ENCODE peak calls at places on chromosomes 16 and 17, in five cellular contexts. Z is HepG2, G is transverse colon, T is prostate gland, C is spleen. Y is an unnamed sample.

GRCh38 chr16:64292953-64293352 is 828.9 kb downstream of the CDH11 start:
- DNase-seq in Z (no peak), G (no peak), T (no peak), C (no peak), Y (no peak)

GRCh38 chr17:75404223-75404738 is 1.2 kb downstream of the GRB2 start:
- DNase-seq in Z (peak; percentile 83), G (peak; percentile 76), T (peak; percentile 54), C (no peak), Y (peak; percentile 77)

GRCh38 chr17:6497496-6498221 is 53.4 kb downstream of the PIMREG start:
- DNase-seq in C (peak; percentile 76), Z (no peak), T (no peak), G (no peak), Y (no peak)

GRCh38 chr17:15952048-15952532 is 7.2 kb downstream of the ADORA2B start:
- DNase-seq in C (peak; percentile 6), Z (no peak), T (no peak), G (no peak), Y (no peak)

GRCh38 chr17:4852504-4853075 is 19.4 kb downstream of the MINK1 start:
- DNase-seq in T (no peak), G (no peak), C (no peak), Z (peak; percentile 17), Y (no peak)

GRCh38 chr17:79940381-79941087 is 95.1 kb downstream of the TBC1D16 start:
- DNase-seq in C (peak; percentile 57), Z (no peak), G (no peak), T (no peak), Y (no peak)

GRCh38 chr17:3892095-3892998 is 506 bp downstream of the CAMKK1 start:
- DNase-seq in G (peak; percentile 83), Z (peak; percentile 19), C (peak; percentile 95), T (peak; percentile 58), Y (no peak)

GRCh38 chr17:2828396-2829038 is 32.3 kb downstream of the RAP1GAP2 start:
- DNase-seq in C (peak; percentile 95), G (peak; percentile 84), T (no peak), Z (peak; percentile 52), Y (no peak)

GRCh38 chr17:15456972-15457722 is 10.3 kb downstream of the CDRT4 start:
- DNase-seq in Z (peak; percentile 61), C (no peak), T (no peak), G (peak; percentile 46), Y (no peak)

GRCh38 chr17:32341141-32341856 is 674 bp downstream of the C17orf75 start:
- DNase-seq in G (no peak), C (no peak), Z (peak; percentile 58), T (no peak), Y (no peak)

GRCh38 chr17:22453181-22453580 is 760.9 kb downstream of the KCNJ18 start:
- DNase-seq in G (no peak), C (no peak), T (no peak), Z (no peak), Y (peak; percentile 29)

GRCh38 chr17:68170246-68170645 is 77.6 kb upstream of the AMZ2 start:
- DNase-seq in Z (no peak), C (no peak), G (no peak), T (no peak), Y (no peak)

GRCh38 chr17:45722161-45722560 is 62.0 kb upstream of the CRHR1 start:
- DNase-seq in C (peak; percentile 24), T (no peak), Z (peak; percentile 58), G (no peak), Y (no peak)

GRCh38 chr16:53999841-54000240 is 286.7 kb downstream of the IRX3 start:
- DNase-seq in Z (no peak), G (no peak), T (no peak), C (no peak), Y (no peak)

GRCh38 chr16:85333337-85333736 is 221.1 kb upstream of the CIBAR2 start:
- DNase-seq in Z (no peak), C (no peak), T (no peak), G (no peak), Y (no peak)

GRCh38 chr16:530111-530817 is 2.8 kb downstream of the CAPN15 start:
- DNase-seq in T (no peak), G (peak; percentile 64), C (no peak), Z (no peak), Y (no peak)

GRCh38 chr16:70608516-70608915 is 37.8 kb upstream of the IL34 start:
- DNase-seq in C (peak; percentile 47), T (no peak), G (no peak), Z (no peak), Y (no peak)

GRCh38 chr16:69408451-69408850 is 16.0 kb upstream of the CYB5B start:
- DNase-seq in G (peak; percentile 81), C (no peak), Z (no peak), T (no peak), Y (no peak)

GRCh38 chr16:86886651-86887050 is 308.3 kb downstream of the FOXL1 start:
- DNase-seq in T (no peak), Z (no peak), G (no peak), C (peak; percentile 21), Y (no peak)

GRCh38 chr16:86707171-86707570 is 128.8 kb downstream of the FOXL1 start:
- DNase-seq in Z (no peak), G (no peak), C (no peak), T (no peak), Y (no peak)

GRCh38 chr16:28218109-28218508 is 6.3 kb upstream of the XPO6 start:
- DNase-seq in T (peak; percentile 19), G (peak; percentile 27), C (no peak), Z (peak; percentile 56), Y (no peak)

GRCh38 chr16:85888405-85889331 is 10.3 kb upstream of the IRF8 start:
- DNase-seq in G (no peak), T (no peak), Z (peak; percentile 33), C (no peak), Y (no peak)

GRCh38 chr17:42459983-42460300 is 1.3 kb downstream of the ATP6V0A1 start:
- DNase-seq in C (no peak), Z (no peak), T (no peak), G (no peak), Y (no peak)

GRCh38 chr17:3885970-3886369 is 6.9 kb downstream of the CAMKK1 start:
- DNase-seq in C (no peak), Z (no peak), G (no peak), T (no peak), Y (no peak)

GRCh38 chr17:27463235-27463677 is 7.0 kb downstream of the KSR1 start:
- DNase-seq in Z (no peak), C (no peak), T (no peak), G (no peak), Y (no peak)

GRCh38 chr17:32801641-32802040 is 75.3 kb downstream of the MYO1D start:
- DNase-seq in G (no peak), C (no peak), T (no peak), Z (no peak), Y (no peak)

GRCh38 chr17:82698065-82698973 is at the start of gene RAB40B:
- DNase-seq in C (peak; percentile 99), G (peak; percentile 100), Z (peak; percentile 96), T (peak; percentile 100), Y (peak; percentile 99)
- TF ChIP-seq POLR2A in C (no peak), G (peak; percentile 10), Z (no peak), T (peak; percentile 81), Y (peak; percentile 35)

GRCh38 chr17:36814958-36815357 is 122.3 kb upstream of the LHX1 start:
- DNase-seq in G (no peak), C (no peak), T (no peak), Z (no peak), Y (no peak)

GRCh38 chr17:36813957-36814356 is 123.3 kb upstream of the LHX1 start:
- DNase-seq in C (peak; percentile 55), T (no peak), G (no peak), Z (no peak), Y (no peak)

GRCh38 chr17:36816214-36816613 is 121.1 kb upstream of the LHX1 start:
- DNase-seq in T (no peak), C (no peak), Z (no peak), G (no peak), Y (no peak)

GRCh38 chr17:36813357-36813756 is 123.9 kb upstream of the LHX1 start:
- DNase-seq in G (no peak), Z (no peak), T (no peak), C (no peak), Y (no peak)

DNA sequence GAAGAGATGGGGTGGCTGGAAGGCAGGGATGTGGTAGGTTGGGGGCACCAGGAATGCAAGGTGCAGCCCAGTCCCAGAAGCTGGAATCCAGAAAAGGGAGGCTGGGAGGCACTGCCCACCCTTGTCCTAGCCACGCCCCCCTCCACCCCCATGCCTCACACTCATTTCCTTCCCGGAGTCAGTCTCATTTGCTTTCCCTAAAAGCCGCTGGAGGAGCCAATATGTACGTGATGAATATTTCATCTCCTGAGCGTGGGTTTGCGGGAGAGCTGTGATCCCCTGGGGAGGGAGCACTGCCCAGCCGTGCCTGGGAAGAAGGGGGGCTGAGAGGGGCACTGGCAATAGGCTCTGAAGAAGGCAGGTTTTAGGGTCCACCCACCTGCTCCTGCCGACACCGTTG is 124.5 kb upstream of the LHX1 start:
- DNase-seq in T (no peak), C (no peak), G (no peak), Z (no peak), Y (no peak)
- TF ChIP-seq POLR2AphosphoS5 in T (no peak), C (no peak), G (no peak), Z (no peak), Y (no peak)

GRCh38 chr16:81493755-81494433 is 49.3 kb downstream of the CMIP start:
- DNase-seq in C (peak; percentile 73), Z (peak; percentile 57), T (peak; percentile 82), G (peak; percentile 71), Y (no peak)
- H3K4me3 ChIP-seq in C (no peak overlapping the region), Z (no peak overlapping the region), T (no peak overlapping the region), G (no peak overlapping the region), Y (no peak overlapping the region)

GRCh38 chr17:9239260-9239820 is 218.0 kb downstream of the NTN1 start:
- DNase-seq in T (no peak), C (peak; percentile 86), G (peak; percentile 26), Z (no peak), Y (no peak)

GRCh38 chr17:9238340-9239259 is 217.3 kb downstream of the NTN1 start:
- DNase-seq in Z (no peak), G (no peak), T (no peak), C (peak; percentile 69), Y (no peak)

GRCh38 chr17:9240659-9241370 is 219.5 kb downstream of the NTN1 start:
- DNase-seq in C (no peak), T (peak; percentile 55), Z (peak; percentile 35), G (peak; percentile 71), Y (no peak)

GRCh38 chr17:9241371-9241712 is 220.0 kb downstream of the NTN1 start:
- DNase-seq in T (no peak), G (peak; percentile 26), C (no peak), Z (no peak), Y (no peak)

DNA sequence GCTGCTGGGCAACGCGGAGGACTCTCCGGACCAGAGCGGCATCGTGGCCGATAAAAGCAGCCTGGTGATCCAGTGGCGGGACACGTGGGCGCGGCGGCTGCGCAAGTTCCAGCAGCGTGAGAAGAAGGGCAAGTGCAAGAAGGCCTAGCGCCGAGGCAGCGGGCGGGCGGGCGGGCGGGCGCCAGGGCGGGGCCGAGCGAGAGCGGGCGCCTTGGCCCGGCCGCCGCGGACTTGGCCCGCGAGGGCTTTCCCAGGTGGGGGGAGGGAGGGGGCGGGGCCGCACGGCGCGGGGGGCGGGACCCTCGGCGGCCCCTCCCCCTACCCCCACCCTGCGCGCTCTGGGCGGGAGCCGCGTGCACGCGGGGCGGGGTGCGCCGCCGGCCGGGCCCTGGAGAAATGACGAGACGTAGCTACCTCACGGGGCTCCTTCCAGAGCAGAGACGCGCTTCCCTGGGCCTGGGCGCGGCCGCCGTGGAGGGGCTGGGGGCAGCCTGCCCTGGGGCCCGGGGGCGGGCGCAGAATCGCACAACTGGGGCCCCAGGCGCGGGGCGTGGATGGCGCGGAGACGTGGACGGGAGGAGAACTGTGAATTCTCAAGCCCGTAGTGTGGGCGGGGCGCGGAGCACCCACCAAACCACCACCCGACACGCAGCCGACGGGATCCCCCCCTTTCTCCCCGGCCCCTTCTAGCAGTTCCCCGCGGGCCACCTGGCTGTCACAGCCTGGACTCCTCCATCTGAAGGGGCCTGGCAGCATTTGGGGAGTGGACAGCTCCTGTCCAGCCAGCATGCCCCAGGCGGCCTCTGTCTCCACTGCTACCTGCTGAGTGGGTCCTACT is 218.7 kb downstream of the NTN1 start:
- DNase-seq in G (peak; percentile 78), C (peak; percentile 90), T (peak; percentile 72), Z (no peak), Y (no peak)
- TF ChIP-seq POLR2A in G (peak; percentile 61), C (no peak), T (peak; percentile 68), Z (no peak), Y (peak; percentile 80)

Y was measured in vagina.